ENCODE peak calls at places on chromosomes 5 and 9, in seven cellular contexts. One of them, this sample, is unnamed.

GRCh38 chr5:136098171-136098570 is 34.5 kb upstream of the SMAD5 start:
- DNase-seq in fibroblast of lung: no peak
- DNase-seq in progenitor cell of endocrine pancreas: no peak
- DNase-seq in mucosa of gallbladder: no peak
- DNase-seq in neural crest cell: no peak
- DNase-seq in NCI-H774: no peak
- DNase-seq in hepatic stellate cell: no peak
- DNase-seq in this sample: no peak

GRCh38 chr5:125609011-125609410 is 814.2 kb upstream of the GRAMD2B start:
- DNase-seq in fibroblast of lung: no peak
- DNase-seq in progenitor cell of endocrine pancreas: no peak
- DNase-seq in mucosa of gallbladder: no peak
- DNase-seq in neural crest cell: no peak
- DNase-seq in NCI-H774: no peak
- DNase-seq in hepatic stellate cell: no peak
- DNase-seq in this sample: no peak

GRCh38 chr9:124756011-124756410 is 15.1 kb downstream of the NR6A1 start:
- DNase-seq in fibroblast of lung: no peak
- DNase-seq in progenitor cell of endocrine pancreas: no peak
- DNase-seq in mucosa of gallbladder: no peak
- DNase-seq in neural crest cell: no peak
- DNase-seq in NCI-H774: no peak
- DNase-seq in hepatic stellate cell: no peak
- DNase-seq in this sample: no peak

GRCh38 chr9:36091028-36091953 is 45.2 kb upstream of the GLIPR2 start:
- DNase-seq in fibroblast of lung: peak
- DNase-seq in progenitor cell of endocrine pancreas: no peak
- DNase-seq in mucosa of gallbladder: peak
- DNase-seq in neural crest cell: no peak
- DNase-seq in NCI-H774: no peak
- DNase-seq in hepatic stellate cell: peak
- DNase-seq in this sample: peak

GRCh38 chr9:91740713-91741112 is 209.3 kb downstream of the ROR2 start:
- DNase-seq in fibroblast of lung: peak
- DNase-seq in progenitor cell of endocrine pancreas: no peak
- DNase-seq in mucosa of gallbladder: peak
- DNase-seq in neural crest cell: no peak
- DNase-seq in NCI-H774: no peak
- DNase-seq in hepatic stellate cell: no peak
- DNase-seq in this sample: no peak

GRCh38 chr9:136820947-136821332 is 13.2 kb downstream of the RABL6 start:
- DNase-seq in fibroblast of lung: peak
- DNase-seq in progenitor cell of endocrine pancreas: no peak
- DNase-seq in mucosa of gallbladder: no peak
- DNase-seq in neural crest cell: no peak
- DNase-seq in NCI-H774: no peak
- DNase-seq in hepatic stellate cell: no peak
- DNase-seq in this sample: no peak

GRCh38 chr9:38482918-38483592 is 58.8 kb upstream of the IGFBPL1 start:
- DNase-seq in fibroblast of lung: no peak
- DNase-seq in progenitor cell of endocrine pancreas: no peak
- DNase-seq in mucosa of gallbladder: no peak
- DNase-seq in neural crest cell: no peak
- DNase-seq in NCI-H774: no peak
- DNase-seq in hepatic stellate cell: no peak
- DNase-seq in this sample: no peak

GRCh38 chr5:124908603-124909451 is 162.4 kb upstream of the ZNF608 start:
- DNase-seq in fibroblast of lung: no peak
- DNase-seq in progenitor cell of endocrine pancreas: no peak
- DNase-seq in mucosa of gallbladder: peak
- DNase-seq in neural crest cell: no peak
- DNase-seq in NCI-H774: peak
- DNase-seq in hepatic stellate cell: no peak
- DNase-seq in this sample: no peak

GRCh38 chr9:82168585-82168984 is 180.0 kb downstream of the SPATA31D1 start:
- DNase-seq in fibroblast of lung: peak
- DNase-seq in progenitor cell of endocrine pancreas: no peak
- DNase-seq in mucosa of gallbladder: no peak
- DNase-seq in neural crest cell: no peak
- DNase-seq in NCI-H774: no peak
- DNase-seq in hepatic stellate cell: no peak
- DNase-seq in this sample: no peak

GRCh38 chr9:87588339-87588738 is 90.7 kb downstream of the DAPK1 start:
- DNase-seq in fibroblast of lung: no peak
- DNase-seq in progenitor cell of endocrine pancreas: no peak
- DNase-seq in mucosa of gallbladder: no peak
- DNase-seq in neural crest cell: no peak
- DNase-seq in NCI-H774: no peak
- DNase-seq in hepatic stellate cell: no peak
- DNase-seq in this sample: no peak

GRCh38 chr9:88753691-88754367 is 218.9 kb downstream of the NXNL2 start:
- DNase-seq in fibroblast of lung: peak
- DNase-seq in progenitor cell of endocrine pancreas: no peak
- DNase-seq in mucosa of gallbladder: no peak
- DNase-seq in neural crest cell: no peak
- DNase-seq in NCI-H774: no peak
- DNase-seq in hepatic stellate cell: no peak
- DNase-seq in this sample: no peak